ENCODE peak calls at places on chromosomes 13 and 19, in seven cellular contexts. W is HL-60, O is astrocyte of the hippocampus, N is NCI-H774, H is uterus, R is PC-3, J is nephron progenitor cell. S is an unnamed sample.

GRCh38 chr19:16085115-16085514 is 8.8 kb downstream of the TPM4 start:
- DNase-seq in W (peak; percentile 91), O (no peak), N (no peak), H (no peak), R (peak; percentile 42), J (no peak), S (no peak)

GRCh38 chr19:38213911-38214625 is 10.0 kb downstream of the DPF1 start:
- DNase-seq in W (peak; percentile 55), O (peak; percentile 97), N (no peak), H (no peak), R (peak; percentile 18), J (no peak), S (no peak)

GRCh38 chr19:51699170-51699569 is 6.0 kb downstream of the SPACA6 start:
- DNase-seq in W (no peak), O (no peak), N (no peak), H (no peak), R (no peak), J (no peak), S (no peak)

GRCh38 chr13:64591981-64592380 is 2638.2 kb downstream of the PCDH9 start:
- DNase-seq in W (no peak), O (peak; percentile 16), N (no peak), H (no peak), R (peak; percentile 22), J (no peak), S (no peak)

GRCh38 chr19:1250374-1251232 is 2.2 kb downstream of the MIDN start:
- DNase-seq in W (peak; percentile 69), O (peak; percentile 82), N (no peak), H (peak; percentile 75), R (no peak), J (peak; percentile 82), S (peak; percentile 89)

GRCh38 chr13:75326173-75327131 is 155.5 kb downstream of the TBC1D4 start:
- DNase-seq in W (no peak), O (no peak), N (no peak), H (no peak), R (no peak), J (no peak), S (no peak)

GRCh38 chr19:51142119-51142518 is at the start of gene SIGLEC7:
- DNase-seq in W (peak; percentile 55), O (no peak), N (no peak), H (no peak), R (no peak), J (no peak), S (peak; percentile 24)

GRCh38 chr19:4482721-4483120 is 10.6 kb downstream of the HDGFL2 start:
- DNase-seq in W (no peak), O (no peak), N (no peak), H (no peak), R (no peak), J (no peak), S (no peak)

GRCh38 chr13:29760561-29760960 is 89.9 kb downstream of the UBL3 start:
- DNase-seq in W (no peak), O (no peak), N (no peak), H (no peak), R (no peak), J (no peak), S (no peak)

S was measured in ecto neural progenitor cell.